ENCODE peak calls at places on chromosomes 3 and 15, in seven cellular contexts. Z is OCI-LY7; C is CD4-positive, alpha-beta T cell; S is NCI-H1694; O is A549; B is EL; L is psoas muscle. H is an unnamed sample.

GRCh38 chr15:84833447-84833846 is 16.3 kb downstream of the ALPK3 start:
- DNase-seq in Z (no peak), C (no peak), S (no peak), O (no peak), B (peak; percentile 49), L (no peak), H (no peak)

GRCh38 chr3:73418636-73419035 is 206.1 kb downstream of the PDZRN3 start:
- DNase-seq in Z (no peak), C (no peak), S (no peak), O (no peak), B (no peak), L (no peak), H (no peak)

GRCh38 chr3:186742618-186743335 is 25.6 kb downstream of the KNG1 start:
- DNase-seq in Z (no peak), C (no peak), S (no peak), O (peak; percentile 46), B (no peak), L (no peak), H (no peak)

GRCh38 chr3:149581681-149582349 is 76.0 kb downstream of the WWTR1 start:
- DNase-seq in Z (no peak), C (no peak), S (no peak), O (peak; percentile 86), B (peak; percentile 85), L (peak; percentile 52), H (peak; percentile 67)

GRCh38 chr15:51342249-51342999 is 969 bp downstream of the GLDN start:
- DNase-seq in Z (no peak), C (no peak), S (no peak), O (no peak), B (no peak), L (no peak), H (no peak)

GRCh38 chr15:84829428-84829827 is 12.3 kb downstream of the ALPK3 start:
- DNase-seq in Z (no peak), C (no peak), S (no peak), O (no peak), B (no peak), L (no peak), H (no peak)

GRCh38 chr3:51712020-51712385 is 5.1 kb downstream of the GRM2 start:
- DNase-seq in Z (no peak), C (no peak), S (no peak), O (no peak), B (no peak), L (no peak), H (no peak)

GRCh38 chr3:45437388-45437787 is 49.0 kb downstream of the LARS2 start:
- DNase-seq in Z (no peak), C (no peak), S (no peak), O (peak; percentile 6), B (peak; percentile 6), L (no peak), H (no peak)

GRCh38 chr15:69210574-69210973 is 50.1 kb downstream of the GLCE start:
- DNase-seq in Z (no peak), C (no peak), S (no peak), O (no peak), B (no peak), L (no peak), H (no peak)

GRCh38 chr3:56363720-56364119 is 104.5 kb downstream of the ERC2 start:
- DNase-seq in Z (no peak), C (no peak), S (no peak), O (no peak), B (no peak), L (no peak), H (no peak)